ENCODE peak calls at places on chromosome 4, in ten cellular contexts. I is lung microvascular endothelial cell; K is GM13976; Z is AG04450; F is activated CD4-positive, alpha-beta T cell treated with anti-CD3 and anti-CD28 coated beads, Interleukin-2, amount 50 U/mL, for 24 hours; J is foreskin fibroblast; M is amygdala; S is left ventricle myocardium inferior; H is memory B cell; U is stimulated activated CD8-positive, alpha-beta memory T cell treated with anti-CD3 and anti-CD28 coated beads, Interleukin-15, amount 100 ng/mL, for 4 hours. Y is an unnamed sample.

GRCh38 chr4:77078401-77078800 is 2.6 kb upstream of the CCNI start:
- DNase-seq in I (no peak), K (no peak), Z (no peak), F (no peak), J (no peak), M (no peak), S (no peak), H (no peak), U (no peak), Y (no peak)

GRCh38 chr4:180664766-180665368 is 1578.3 kb upstream of the TENM3 start:
- DNase-seq in I (peak; percentile 87), K (peak; percentile 46), Z (peak; percentile 85), F (peak; percentile 3), J (peak; percentile 59), M (peak; percentile 49), S (no peak), H (peak; percentile 18), U (no peak), Y (peak; percentile 56)

GRCh38 chr4:105509714-105510113 is 35.9 kb upstream of the PPA2 start:
- DNase-seq in I (no peak), K (no peak), Z (no peak), F (no peak), J (no peak), M (no peak), S (no peak), H (no peak), U (no peak), Y (no peak)

GRCh38 chr4:56261027-56261426 is 126.3 kb downstream of the AASDH start:
- DNase-seq in I (no peak), K (peak; percentile 32), Z (no peak), F (peak; percentile 20), J (no peak), M (peak; percentile 11), S (no peak), H (no peak), U (peak; percentile 19), Y (no peak)

GRCh38 chr4:1872918-1873269 is 1.7 kb downstream of the NSD2 start:
- DNase-seq in I (peak; percentile 64), K (peak; percentile 59), Z (peak; percentile 43), F (no peak), J (peak; percentile 83), M (no peak), S (no peak), H (no peak), U (no peak), Y (no peak)

GRCh38 chr4:146165840-146166239 is 9.7 kb upstream of the LSM6 start:
- DNase-seq in I (no peak), K (no peak), Z (peak; percentile 34), F (no peak), J (peak; percentile 76), M (no peak), S (no peak), H (no peak), U (no peak), Y (peak; percentile 42)

GRCh38 chr4:153418581-153418980 is 47.6 kb upstream of the TMEM131L start:
- DNase-seq in I (peak; percentile 27), K (no peak), Z (no peak), F (no peak), J (peak; percentile 79), M (no peak), S (no peak), H (no peak), U (no peak), Y (no peak)

GRCh38 chr4:11724731-11725130 is 296.0 kb upstream of the HS3ST1 start:
- DNase-seq in I (peak; percentile 41), K (no peak), Z (no peak), F (no peak), J (peak; percentile 59), M (no peak), S (no peak), H (no peak), U (no peak), Y (no peak)

GRCh38 chr4:151117371-151117962 is 18.0 kb downstream of the RPS3A start:
- DNase-seq in I (peak; percentile 77), K (peak; percentile 78), Z (peak; percentile 24), F (no peak), J (peak; percentile 81), M (peak; percentile 21), S (peak; percentile 30), H (peak; percentile 44), U (no peak), Y (peak; percentile 29)

GRCh38 chr4:15250021-15250441 is 177.8 kb upstream of the C1QTNF7 start:
- DNase-seq in I (no peak), K (no peak), Z (no peak), F (no peak), J (peak; percentile 44), M (no peak), S (peak; percentile 53), H (no peak), U (no peak), Y (no peak)

GRCh38 chr4:26229974-26230373 is 90.8 kb upstream of the RBPJ start:
- DNase-seq in I (no peak), K (no peak), Z (no peak), F (no peak), J (no peak), M (no peak), S (no peak), H (no peak), U (no peak), Y (no peak)

GRCh38 chr4:26238426-26238781 is 82.4 kb upstream of the RBPJ start:
- DNase-seq in I (no peak), K (no peak), Z (no peak), F (no peak), J (peak; percentile 34), M (no peak), S (no peak), H (no peak), U (no peak), Y (no peak)

GRCh38 chr4:24328711-24329110 is 255.6 kb downstream of the DHX15 start:
- DNase-seq in I (no peak), K (no peak), Z (no peak), F (no peak), J (no peak), M (peak; percentile 4), S (no peak), H (no peak), U (no peak), Y (no peak)

GRCh38 chr4:3527914-3528876 is 4.0 kb downstream of the LRPAP1 start:
- DNase-seq in I (no peak), K (no peak), Z (no peak), F (no peak), J (no peak), M (no peak), S (no peak), H (no peak), U (no peak), Y (no peak)